ENCODE peak calls at places on chromosomes 7 and 10, in four cellular contexts. P is hepatocyte, U is coronary artery, D is left ventricle myocardium inferior. O is an unnamed sample.

GRCh38 chr7:143892527-143893300 is 9.3 kb downstream of the TCAF1 start:
- DNase-seq in P (no peak), U (no peak), D (no peak), O (peak; percentile 52)

GRCh38 chr7:17370901-17371550 is 72.6 kb downstream of the AHR start:
- DNase-seq in P (no peak), U (no peak), D (no peak), O (no peak)

GRCh38 chr7:51082096-51082840 is 234.3 kb downstream of the COBL start:
- DNase-seq in P (no peak), U (no peak), D (peak; percentile 53), O (no peak)

GRCh38 chr10:14560274-14560673 is 214.4 kb downstream of the FAM107B start:
- DNase-seq in P (no peak), U (no peak), D (no peak), O (peak; percentile 77)

GRCh38 chr7:132055331-132056120 is 499.1 kb upstream of the PODXL start:
- DNase-seq in P (no peak), U (peak; percentile 45), D (no peak), O (no peak)

GRCh38 chr7:4325732-4326131 is 356.4 kb upstream of the FOXK1 start:
- DNase-seq in P (no peak), U (no peak), D (no peak), O (no peak)

GRCh38 chr7:51034531-51035264 is 252.0 kb upstream of the GRB10 start:
- DNase-seq in P (peak; percentile 58), U (no peak), D (no peak), O (peak; percentile 19)

GRCh38 chr10:125192005-125192404 is 31.6 kb upstream of the CTBP2 start:
- DNase-seq in P (no peak), U (peak; percentile 31), D (no peak), O (no peak)

GRCh38 chr10:12807096-12807755 is 194.3 kb downstream of the CCDC3 start:
- DNase-seq in P (no peak), U (no peak), D (no peak), O (no peak)

DNA sequence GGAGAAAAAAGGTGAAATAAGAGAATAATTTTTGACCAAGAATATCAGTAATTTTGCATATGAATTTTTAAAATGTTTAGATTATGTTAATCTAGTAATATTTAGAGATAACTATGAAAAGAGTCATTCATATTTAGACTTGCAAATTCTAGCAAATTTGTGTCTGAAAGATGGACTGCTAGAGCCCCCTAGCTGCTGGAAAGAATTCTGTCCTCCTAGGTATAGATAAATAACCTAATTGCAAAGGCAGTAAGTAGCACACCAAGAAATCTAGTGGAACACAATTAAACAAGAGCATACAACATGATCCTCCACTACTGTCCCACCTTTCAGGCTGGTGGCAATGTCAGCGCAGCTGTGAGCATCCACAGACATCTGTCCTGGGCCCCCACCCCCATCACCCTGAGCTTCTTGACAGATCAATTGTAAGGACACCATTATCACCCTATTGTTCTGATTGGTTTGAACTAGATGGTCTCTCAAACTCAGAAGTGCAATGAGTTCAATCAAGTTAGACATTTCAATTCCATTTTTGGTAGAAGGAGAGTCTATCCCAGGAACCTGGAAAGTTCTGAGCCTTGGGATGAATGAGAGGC is 15.0 kb upstream of the GFRA1 start:
- DNase-seq in P (peak; percentile 64), U (no peak), D (no peak), O (peak; percentile 23)
- TF ChIP-seq CTCF in P (peak; percentile 87), U (peak; percentile 46), D (peak; percentile 79), O (no peak)

DNA sequence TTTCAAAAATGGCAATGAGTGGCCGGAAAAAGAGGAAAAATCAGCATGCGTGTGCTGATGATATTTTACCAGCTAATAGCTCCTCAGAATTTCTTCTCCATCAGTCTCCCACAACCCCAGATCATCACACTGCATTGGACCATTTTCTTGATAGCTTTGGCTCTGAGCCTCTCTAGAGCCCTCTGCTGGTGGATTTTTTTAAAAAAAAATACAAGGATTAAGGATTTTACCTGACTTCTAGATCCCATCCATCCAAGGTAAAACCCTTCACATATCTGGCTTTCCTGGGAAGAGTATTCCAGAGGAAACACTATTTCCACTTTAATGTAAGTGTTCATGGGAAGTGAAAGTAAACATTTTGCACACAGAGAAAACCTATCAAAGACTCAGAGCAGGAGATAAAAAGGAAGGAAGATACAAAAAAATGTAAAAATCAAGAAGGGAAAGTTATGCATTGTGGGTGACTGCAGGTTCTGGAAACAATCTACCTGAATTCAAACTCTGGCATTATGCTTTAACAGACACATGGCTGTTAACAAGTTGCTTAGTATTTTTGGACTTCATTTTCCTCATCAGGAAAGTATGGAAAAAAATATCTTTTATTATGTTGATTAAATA is 380.9 kb downstream of the LRRTM3 start:
- DNase-seq in P (peak; percentile 40), U (no peak), D (no peak), O (peak; percentile 5)
- TF ChIP-seq CTCF in P (peak; percentile 53), U (peak; percentile 26), D (peak; percentile 53), O (peak; percentile 75)

DNA sequence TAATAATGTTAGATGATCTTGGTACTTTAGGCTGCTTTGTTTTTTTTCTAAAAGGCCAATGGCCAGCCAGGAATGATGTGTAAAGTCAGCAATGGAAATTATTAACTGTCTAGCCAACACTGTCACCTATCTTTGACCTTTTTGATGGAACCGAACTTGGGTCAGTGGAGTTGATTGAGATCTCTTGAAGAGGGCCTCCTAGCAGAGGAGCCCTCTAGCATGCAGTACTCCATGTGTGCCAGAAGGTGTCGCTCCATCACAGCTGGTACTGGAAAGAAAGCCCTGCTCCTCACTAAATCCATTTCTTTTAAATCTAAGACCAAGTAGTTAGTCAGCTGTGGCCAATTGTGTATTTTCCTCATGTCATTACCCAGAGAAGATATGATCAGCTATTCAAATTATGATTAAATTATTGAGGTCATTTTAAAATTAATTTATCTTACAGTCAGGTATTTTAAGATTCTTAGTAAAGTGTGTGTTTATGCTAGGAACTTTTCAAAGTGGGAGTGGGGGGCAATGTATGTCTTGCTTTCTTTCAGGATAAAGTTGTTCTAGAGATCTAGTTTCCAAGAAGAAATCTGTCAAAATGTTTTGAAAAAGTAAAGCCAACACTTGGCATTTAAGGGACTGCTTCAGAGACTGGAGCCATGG is 33.1 kb upstream of the CROT start:
- DNase-seq in P (peak; percentile 77), U (no peak), D (no peak), O (peak; percentile 54)
- TF ChIP-seq CTCF in P (peak; percentile 96), U (peak; percentile 88), D (peak; percentile 85), O (peak; percentile 38)

GRCh38 chr7:78970440-78970916 is 483.0 kb downstream of the MAGI2 start:
- DNase-seq in P (no peak), U (no peak), D (no peak), O (no peak)
- TF ChIP-seq CTCF in P (no peak), U (no peak), D (no peak), O (no peak)

GRCh38 chr7:49001610-49002033 is 77.3 kb downstream of the CDC14C start:
- DNase-seq in P (peak; percentile 64), U (no peak), D (no peak), O (peak; percentile 56)
- TF ChIP-seq CTCF in P (peak; percentile 59), U (no peak), D (peak; percentile 66), O (peak; percentile 45)

GRCh38 chr10:118259288-118259906 is 82.7 kb downstream of the FAM204A start:
- DNase-seq in P (peak; percentile 74), U (no peak), D (no peak), O (peak; percentile 28)
- TF ChIP-seq CTCF in P (peak; percentile 64), U (no peak), D (peak; percentile 53), O (peak; percentile 26)

GRCh38 chr7:129775695-129776396 is 164.3 kb downstream of the NRF1 start:
- DNase-seq in P (no peak), U (no peak), D (no peak), O (no peak)

GRCh38 chr7:129774871-129775694 is 163.6 kb downstream of the NRF1 start:
- DNase-seq in P (no peak), U (no peak), D (no peak), O (no peak)

GRCh38 chr7:129777195-129777844 is 165.8 kb downstream of the NRF1 start:
- DNase-seq in P (no peak), U (no peak), D (no peak), O (no peak)

GRCh38 chr7:129777993-129778769 is 166.7 kb downstream of the NRF1 start:
- DNase-seq in P (no peak), U (no peak), D (no peak), O (no peak)

DNA sequence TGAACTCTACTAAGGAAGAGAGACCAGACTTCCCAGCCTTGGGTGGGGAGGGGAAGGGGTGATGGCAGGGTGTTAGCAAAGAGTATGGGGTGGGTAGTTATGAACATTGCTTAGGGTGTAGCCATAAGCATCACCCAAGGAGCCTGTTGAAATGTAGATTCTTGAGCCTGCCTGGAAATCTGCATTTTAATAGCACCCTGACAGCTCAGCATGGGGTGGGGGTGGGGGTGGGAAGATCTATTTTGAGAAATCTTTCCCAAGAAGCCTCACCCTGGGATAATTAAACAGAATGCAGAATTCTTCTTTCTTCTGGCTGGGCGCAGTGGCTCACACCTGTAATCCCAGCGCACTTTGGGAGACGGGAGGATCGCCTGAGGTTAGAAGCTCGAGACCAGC is 164.9 kb downstream of the NRF1 start:
- DNase-seq in P (no peak), U (no peak), D (no peak), O (no peak)
- TF ChIP-seq CTCF in P (no peak), U (no peak), D (no peak), O (no peak)

GRCh38 chr7:123935436-123936381 is 10.7 kb downstream of the SPAM1 start:
- DNase-seq in P (no peak), U (no peak), D (no peak), O (no peak)

GRCh38 chr7:123939784-123940183 is 14.7 kb downstream of the SPAM1 start:
- DNase-seq in P (no peak), U (no peak), D (no peak), O (no peak)

GRCh38 chr7:123941391-123942180 is 16.5 kb downstream of the SPAM1 start:
- DNase-seq in P (no peak), U (no peak), D (no peak), O (no peak)

DNA sequence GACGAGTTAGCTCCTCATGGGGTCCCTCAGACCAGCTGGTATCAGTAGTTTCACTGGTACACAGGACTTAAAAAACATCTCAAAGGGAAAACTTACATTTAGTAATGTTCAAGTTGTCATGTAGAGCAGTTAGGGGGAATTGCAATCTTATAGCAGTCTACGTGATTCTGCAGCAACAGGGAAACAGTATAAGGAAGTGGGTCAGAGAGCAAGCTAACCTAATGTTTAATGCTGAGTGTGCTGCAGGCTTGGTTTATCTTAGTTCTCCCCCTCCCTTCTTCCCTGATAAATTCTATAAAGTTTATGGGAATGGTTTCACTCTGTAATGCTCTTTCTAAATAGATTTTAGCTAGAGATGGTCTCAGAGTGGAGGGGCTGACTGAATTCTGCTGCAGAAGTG is 11.3 kb downstream of the SPAM1 start:
- DNase-seq in P (no peak), U (no peak), D (no peak), O (no peak)
- TF ChIP-seq CTCF in P (no peak), U (no peak), D (no peak), O (no peak)

DNA sequence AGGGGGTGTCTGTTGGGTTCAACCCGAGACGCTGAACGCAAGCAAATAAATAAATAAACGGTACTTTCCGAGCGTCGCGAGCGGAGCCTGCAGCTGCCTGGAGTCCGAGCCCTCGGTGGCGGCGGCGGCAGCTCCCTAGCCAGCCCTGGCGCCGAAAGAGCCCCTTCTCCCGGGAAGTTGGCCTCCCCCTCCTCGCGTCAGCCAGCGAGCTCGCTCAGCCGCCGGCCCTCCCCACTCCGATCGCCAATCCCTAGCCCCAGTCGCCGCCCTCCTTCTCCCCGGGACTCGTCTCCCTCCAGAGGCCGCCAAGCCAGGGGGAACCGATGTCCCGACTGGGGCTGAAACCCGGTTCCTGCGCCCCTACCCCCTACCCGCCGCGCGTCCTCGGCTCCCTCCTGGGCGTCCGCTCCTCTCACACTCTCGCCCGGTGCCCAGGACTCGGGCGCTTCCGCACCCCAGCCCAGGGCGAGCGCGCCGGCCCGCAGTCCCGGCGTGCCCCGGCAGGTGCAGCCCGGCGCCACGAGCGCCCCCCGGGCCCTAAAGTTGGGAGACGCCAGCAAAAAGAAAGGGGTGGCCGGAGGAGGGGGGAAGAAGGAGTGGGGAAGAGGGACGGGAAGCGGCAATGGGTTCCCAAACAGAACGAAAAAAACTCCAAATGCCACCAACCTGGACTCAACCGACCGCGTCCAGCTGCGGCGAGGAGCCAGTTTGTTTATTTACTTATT is at the start of gene GFRA1:
- DNase-seq in P (peak; percentile 26), U (no peak), D (peak; percentile 27), O (no peak)
- TF ChIP-seq CTCF in P (no peak), U (no peak), D (no peak), O (no peak)